ENCODE peak calls at places on chromosomes 11 and 22, in five cellular contexts. N, V, Y, F and Q are unnamed samples.

GRCh38 chr11:91641153-91641552 is 583.5 kb upstream of the FAT3 start:
- DNase-seq in F (no peak), N (no peak), Y (no peak), V (no peak), Q (no peak)

GRCh38 chr11:14288189-14288935 is 70.6 kb downstream of the RRAS2 start:
- DNase-seq in F (no peak), V (no peak), N (no peak), Y (peak), Q (no peak)

GRCh38 chr11:118605116-118605867 is 2.1 kb upstream of the PHLDB1 start:
- DNase-seq in N (no peak), V (no peak), F (peak), Y (peak), Q (no peak)

GRCh38 chr11:45142241-45142885 is 4.1 kb upstream of the PRDM11 start:
- DNase-seq in V (no peak), Y (peak), N (no peak), F (no peak), Q (no peak)

GRCh38 chr11:110095554-110095953 is 2.4 kb downstream of the ZC3H12C start:
- DNase-seq in F (no peak), N (no peak), V (no peak), Y (peak), Q (peak)

GRCh38 chr22:27153386-27153785 is 496.0 kb downstream of the MIAT start:
- DNase-seq in N (no peak), V (no peak), Y (peak), F (no peak), Q (no peak)

GRCh38 chr11:28715726-28716125 is 607.5 kb downstream of the METTL15 start:
- DNase-seq in V (no peak), F (no peak), N (no peak), Y (peak), Q (no peak)

GRCh38 chr22:49087163-49087562 is 740.5 kb downstream of the BRD1 start:
- DNase-seq in V (no peak), Y (no peak), N (no peak), F (no peak), Q (no peak)

GRCh38 chr11:107808526-107808925 is 50.1 kb downstream of the SLC35F2 start:
- DNase-seq in V (no peak), F (no peak), Y (no peak), N (no peak), Q (no peak)

GRCh38 chr11:44010789-44011251 is 37.0 kb upstream of the ACCSL start:
- DNase-seq in F (no peak), N (no peak), V (no peak), Y (peak), Q (no peak)

GRCh38 chr11:57379732-57380131 is 1.2 kb downstream of the PRG3 start:
- DNase-seq in Y (peak), F (no peak), V (no peak), N (no peak), Q (peak)

GRCh38 chr11:124867700-124868099 is 2.5 kb downstream of the ROBO3 start:
- DNase-seq in F (no peak), Y (peak), N (no peak), V (no peak), Q (peak)

GRCh38 chr11:126318642-126319373 is 14.9 kb downstream of the DCPS start:
- DNase-seq in Y (peak), N (no peak), V (no peak), F (no peak), Q (peak)

GRCh38 chr11:27255447-27255828 is 107.6 kb downstream of the CCDC34 start:
- DNase-seq in N (no peak), V (no peak), F (no peak), Y (no peak), Q (no peak)

GRCh38 chr22:23762866-23763578 is at the start of gene C22orf15:
- DNase-seq in V (no peak), F (no peak), N (no peak), Y (peak), Q (no peak)

GRCh38 chr11:72736452-72737069 is 15.6 kb downstream of the ARAP1 start:
- DNase-seq in N (peak), V (peak), F (no peak), Y (peak), Q (peak)

GRCh38 chr11:72413914-72414628 is 20.3 kb downstream of the CLPB start:
- DNase-seq in V (peak), N (peak), Y (peak), F (peak), Q (peak)